ENCODE peak calls at places on chromosomes 1 and 21, in eight cellular contexts. A is HCEC 1CT, R is fibroblast of lung, H is T-helper 2 cell, T is cardiac septum, C is astrocyte, M is choroid plexus epithelial cell, W is T-helper 17 cell. U is an unnamed sample.

GRCh38 chr1:151106891-151107290 is 36.3 kb downstream of the GABPB2 start:
- DNase-seq in C (peak; percentile 32), M (peak; percentile 48), W (no peak), T (no peak), H (no peak), R (peak; percentile 47), A (peak; percentile 73), U (no peak)

GRCh38 chr1:96927125-96927524 is 205.5 kb downstream of the PTBP2 start:
- DNase-seq in W (no peak), T (no peak), H (no peak), A (peak; percentile 57), M (peak; percentile 74), R (peak; percentile 75), C (peak; percentile 56), U (no peak)

GRCh38 chr1:93678966-93679480 is 2.6 kb downstream of the BCAR3 start:
- DNase-seq in R (no peak), M (no peak), H (no peak), A (no peak), T (no peak), C (no peak), W (no peak), U (no peak)

GRCh38 chr1:223363057-223363855 is 720 bp downstream of the SUSD4 start:
- DNase-seq in C (peak; percentile 52), A (no peak), M (peak; percentile 18), T (no peak), R (peak; percentile 27), H (peak; percentile 12), W (no peak), U (peak; percentile 10)

GRCh38 chr1:3762873-3763228 is 9.7 kb upstream of the SMIM1 start:
- DNase-seq in R (no peak), M (no peak), T (no peak), W (no peak), C (no peak), H (no peak), A (no peak), U (no peak)

GRCh38 chr1:180580237-180580636 is 21.5 kb downstream of the OVAAL start:
- DNase-seq in W (no peak), H (no peak), R (peak; percentile 41), A (peak; percentile 43), T (no peak), M (peak; percentile 54), C (no peak), U (no peak)

GRCh38 chr1:228274452-228275153 is 66.8 kb downstream of the OBSCN start:
- DNase-seq in C (no peak), W (no peak), T (peak; percentile 74), H (no peak), A (no peak), R (no peak), M (no peak), U (no peak)

GRCh38 chr1:201025571-201026002 is 2.1 kb upstream of the KIF21B start:
- DNase-seq in R (peak; percentile 17), H (no peak), W (no peak), T (no peak), M (peak; percentile 69), C (peak; percentile 40), A (peak; percentile 50), U (no peak)

GRCh38 chr1:41870076-41870562 is 48.6 kb downstream of the HIVEP3 start:
- DNase-seq in R (peak; percentile 34), A (no peak), M (peak; percentile 49), H (no peak), T (no peak), W (no peak), C (peak; percentile 81), U (no peak)

GRCh38 chr1:93993731-93994130 is 84.5 kb upstream of the GCLM start:
- DNase-seq in C (peak; percentile 96), W (no peak), H (no peak), M (no peak), T (no peak), R (no peak), A (no peak), U (no peak)

GRCh38 chr1:12276225-12276624 is 46.4 kb downstream of the VPS13D start:
- DNase-seq in M (peak; percentile 85), H (no peak), T (no peak), R (peak; percentile 67), C (no peak), A (no peak), W (no peak), U (peak; percentile 4)

GRCh38 chr1:200336111-200336845 is 73.6 kb downstream of the ZNF281 start:
- DNase-seq in M (peak; percentile 60), T (no peak), R (no peak), H (no peak), W (no peak), A (peak; percentile 87), C (peak; percentile 85), U (no peak)

GRCh38 chr1:94463765-94464330 is 45.7 kb downstream of the ABCD3 start:
- DNase-seq in T (no peak), C (peak; percentile 3), R (peak; percentile 59), A (peak; percentile 61), W (no peak), M (peak; percentile 85), H (no peak), U (peak; percentile 1)

GRCh38 chr1:45014403-45015028 is 2.5 kb downstream of the UROD start:
- DNase-seq in M (peak; percentile 94), A (peak; percentile 67), T (no peak), R (peak; percentile 91), H (peak; percentile 64), C (peak; percentile 55), W (peak; percentile 76), U (peak; percentile 84)

GRCh38 chr1:98410082-98410481 is 251.4 kb upstream of the SNX7 start:
- DNase-seq in T (no peak), R (no peak), M (no peak), A (no peak), C (no peak), H (no peak), W (no peak), U (no peak)

GRCh38 chr21:36856643-36857042 is 109.8 kb downstream of the HLCS start:
- DNase-seq in A (no peak), H (no peak), R (no peak), T (no peak), M (no peak), W (no peak), C (no peak), U (no peak)

GRCh38 chr21:41706263-41706639 is 60.6 kb downstream of the RIPK4 start:
- DNase-seq in C (no peak), A (no peak), R (no peak), T (no peak), H (no peak), W (no peak), M (no peak), U (no peak)

GRCh38 chr1:147913362-147913761 is 10.8 kb downstream of the GJA8 start:
- DNase-seq in A (no peak), R (no peak), W (no peak), M (no peak), T (no peak), C (no peak), H (no peak), U (no peak)

GRCh38 chr1:17742590-17742989 is 12.5 kb upstream of the ACTL8 start:
- DNase-seq in T (no peak), M (peak; percentile 27), H (no peak), C (peak; percentile 27), R (peak; percentile 52), W (no peak), A (no peak), U (no peak)

GRCh38 chr1:233704125-233704881 is 90.4 kb downstream of the KCNK1 start:
- DNase-seq in A (no peak), W (no peak), M (no peak), T (no peak), R (peak; percentile 3), C (peak; percentile 22), H (no peak), U (no peak)

GRCh38 chr21:38802050-38803026 is 3.4 kb upstream of the ETS2 start:
- DNase-seq in H (no peak), W (no peak), R (no peak), M (no peak), T (no peak), C (no peak), A (no peak), U (no peak)

GRCh38 chr1:39900662-39901485 is 843 bp downstream of the MYCL start:
- DNase-seq in C (peak; percentile 12), M (no peak), R (no peak), W (peak; percentile 12), H (no peak), A (no peak), T (no peak), U (no peak)

GRCh38 chr1:174158767-174159252 is 510 bp upstream of the RABGAP1L start:
- DNase-seq in H (no peak), W (peak; percentile 39), A (no peak), M (no peak), T (no peak), C (no peak), R (no peak), U (no peak)

GRCh38 chr1:226447932-226448670 is 40.2 kb upstream of the PARP1 start:
- DNase-seq in H (no peak), M (peak; percentile 63), A (peak; percentile 35), T (no peak), W (no peak), C (peak; percentile 58), R (no peak), U (no peak)

U was measured in effector memory CD8-positive, alpha-beta T cell.